ENCODE peak calls at places on chromosome 6, in eight cellular contexts. W is thyroid gland; X is CD8-positive, alpha-beta T cell; L is stomach; Y is dorsolateral prefrontal cortex; Q is lower lobe of right lung; G is upper lobe of left lung; U is IMR-90. V is an unnamed sample.

GRCh38 chr6:8240316-8240715 is 138.0 kb upstream of the EEF1E1 start:
- DNase-seq in L (no peak), W (no peak), Y (no peak), Q (no peak), X (no peak), G (no peak), U (no peak), V (no peak)

GRCh38 chr6:71420693-71421328 is 132.2 kb downstream of the OGFRL1 start:
- DNase-seq in X (no peak), Q (peak; percentile 95), W (peak; percentile 98), L (peak; percentile 95), G (peak; percentile 95), U (peak; percentile 94), Y (peak; percentile 98), V (peak; percentile 98)

GRCh38 chr6:132218063-132218696 is 183.1 kb downstream of the MOXD1 start:
- DNase-seq in L (no peak), W (no peak), Q (no peak), Y (no peak), X (no peak), G (no peak), U (peak; percentile 68), V (no peak)

GRCh38 chr6:15309611-15310283 is 63.9 kb downstream of the JARID2 start:
- DNase-seq in Y (no peak), G (no peak), Q (no peak), X (no peak), L (no peak), W (no peak), U (no peak), V (no peak)

GRCh38 chr6:21846541-21847451 is 253.2 kb downstream of the SOX4 start:
- DNase-seq in X (no peak), Y (no peak), G (no peak), W (no peak), U (peak; percentile 37), L (no peak), Q (no peak), V (no peak)

GRCh38 chr6:22003219-22003779 is 293.5 kb downstream of the PRL start:
- DNase-seq in Q (no peak), L (no peak), W (no peak), U (peak; percentile 73), Y (no peak), X (no peak), G (no peak), V (no peak)

GRCh38 chr6:164322533-164322932 is 908.0 kb downstream of the QKI start:
- DNase-seq in Q (no peak), W (no peak), Y (no peak), U (no peak), G (no peak), X (no peak), L (no peak), V (no peak)

GRCh38 chr6:19812512-19813119 is 24.6 kb upstream of the ID4 start:
- DNase-seq in L (no peak), Q (no peak), Y (no peak), G (no peak), X (no peak), U (peak; percentile 61), W (no peak), V (no peak)

GRCh38 chr6:48111143-48111506 is at the start of gene PTCHD4:
- DNase-seq in U (peak; percentile 48), Q (peak; percentile 44), W (peak; percentile 38), X (no peak), L (no peak), G (no peak), Y (no peak), V (no peak)

GRCh38 chr6:4664117-4664626 is 112.0 kb upstream of the CDYL start:
- DNase-seq in U (peak; percentile 92), Q (no peak), G (no peak), L (no peak), X (peak; percentile 11), Y (no peak), W (peak; percentile 11), V (peak; percentile 80)

GRCh38 chr6:34273242-34273805 is 24.5 kb upstream of the SMIM29 start:
- DNase-seq in X (no peak), L (peak; percentile 46), W (peak; percentile 7), Q (peak; percentile 60), Y (no peak), G (no peak), U (peak; percentile 26), V (no peak)

GRCh38 chr6:24394777-24395437 is 7.8 kb upstream of the MRS2 start:
- DNase-seq in Y (no peak), Q (no peak), L (no peak), U (peak; percentile 91), W (no peak), X (no peak), G (no peak), V (no peak)

GRCh38 chr6:73984851-73985250 is 288.8 kb downstream of the CD109 start:
- DNase-seq in W (no peak), X (no peak), L (no peak), Q (no peak), G (no peak), Y (no peak), U (no peak), V (no peak)

GRCh38 chr6:151389640-151390275 is 1.6 kb downstream of the ZBTB2 start:
- DNase-seq in L (peak; percentile 59), W (peak; percentile 58), X (no peak), U (peak; percentile 59), Y (peak; percentile 32), G (no peak), Q (peak; percentile 65), V (no peak)

GRCh38 chr6:126716826-126717514 is 377.1 kb downstream of the CENPW start:
- DNase-seq in Y (no peak), U (peak; percentile 11), X (no peak), Q (no peak), W (peak; percentile 64), L (no peak), G (no peak), V (no peak)

GRCh38 chr6:108637963-108638362 is 77.2 kb downstream of the FOXO3 start:
- DNase-seq in W (no peak), L (no peak), Q (no peak), U (no peak), G (no peak), Y (no peak), X (no peak), V (no peak)

GRCh38 chr6:108638993-108639392 is 78.3 kb downstream of the FOXO3 start:
- DNase-seq in L (no peak), Q (no peak), U (no peak), X (no peak), Y (peak; percentile 31), W (no peak), G (no peak), V (no peak)

GRCh38 chr6:108633436-108633835 is 72.7 kb downstream of the FOXO3 start:
- DNase-seq in Q (no peak), G (no peak), Y (no peak), W (no peak), X (no peak), U (no peak), L (no peak), V (no peak)

GRCh38 chr6:108632441-108632840 is 71.7 kb downstream of the FOXO3 start:
- DNase-seq in Y (no peak), W (no peak), G (no peak), Q (no peak), L (no peak), X (no peak), U (no peak), V (no peak)

GRCh38 chr6:108635505-108636226 is 74.9 kb downstream of the FOXO3 start:
- DNase-seq in U (no peak), W (no peak), Y (no peak), G (no peak), L (peak; percentile 34), X (peak; percentile 66), Q (peak; percentile 74), V (no peak)
- H3K27ac ChIP-seq in U (no peak overlapping the region), W (no peak overlapping the region), Y (no peak overlapping the region), G (peak overlapping the region; percentile 31), L (no peak overlapping the region), X (no peak overlapping the region), Q (no peak overlapping the region), V (no peak overlapping the region)

GRCh38 chr6:27720607-27721580 is 191.3 kb downstream of the OR2B2 start:
- DNase-seq in Y (no peak), G (no peak), W (no peak), Q (no peak), U (peak; percentile 24), L (no peak), X (no peak), V (no peak)
- TF ChIP-seq CTCF in Y (no peak), G (no peak), W (no peak), Q (no peak), U (no peak), L (no peak), X (no peak), V (no peak)

DNA sequence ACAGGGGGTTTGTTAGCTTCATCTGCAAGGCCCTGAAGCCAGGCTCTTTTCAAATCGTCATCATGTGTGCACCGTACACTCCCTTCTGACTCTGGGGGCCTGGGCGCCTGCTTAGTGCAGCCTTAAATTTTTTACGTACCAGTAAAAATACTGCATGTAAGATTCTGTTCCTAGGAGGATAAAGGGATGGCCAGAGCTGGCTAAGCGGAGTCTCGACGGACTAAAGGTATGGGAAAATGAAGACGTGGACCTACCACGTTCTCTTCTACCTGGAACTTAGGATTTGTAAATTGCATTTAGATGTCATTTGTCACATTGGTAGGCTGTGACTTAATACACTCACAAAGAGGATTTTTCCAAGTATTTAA is 149.3 kb upstream of the AFDN start:
- DNase-seq in Y (no peak), L (no peak), W (no peak), X (no peak), G (no peak), U (no peak), Q (no peak), V (no peak)
- H3K27ac ChIP-seq in Y (no peak overlapping the region), L (no peak overlapping the region), W (no peak overlapping the region), X (no peak overlapping the region), G (no peak overlapping the region), U (no peak overlapping the region), Q (peak overlapping the region; percentile 73), V (no peak overlapping the region)

DNA sequence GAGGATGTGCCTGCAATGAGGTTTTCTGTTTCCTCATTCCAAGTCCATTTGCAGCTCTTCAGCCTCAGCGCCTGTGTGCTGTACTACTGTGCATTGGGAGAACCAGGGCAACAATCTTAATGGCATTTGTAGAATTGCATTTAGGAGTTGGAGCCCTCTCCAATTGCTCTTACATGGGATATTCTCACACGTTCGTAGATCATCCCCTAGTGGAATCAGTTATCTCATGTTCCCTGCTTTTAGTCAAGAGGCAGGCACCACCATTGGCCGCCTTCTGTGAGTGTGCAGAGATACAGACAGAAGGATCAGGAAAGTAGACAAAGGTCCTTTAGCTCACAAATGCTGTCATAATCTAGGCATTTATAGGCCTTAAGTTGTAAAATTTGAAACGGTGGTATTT is 84.2 kb upstream of the RGS17 start:
- DNase-seq in Y (no peak), U (no peak), Q (no peak), L (no peak), W (no peak), G (no peak), X (no peak), V (no peak)
- TF ChIP-seq CTCF in Y (no peak), U (no peak), Q (no peak), L (no peak), W (no peak), G (no peak), X (no peak), V (no peak)